ENCODE peak calls at places on chromosomes 7 and 10, in five cellular contexts. S is Panc1, E is fibroblast of lung, N is neural progenitor cell, W is AG04450. K is an unnamed sample.

GRCh38 chr7:19051767-19052375 is 65.6 kb downstream of the TWIST1 start:
- DNase-seq in E (peak; percentile 54), S (peak; percentile 18), N (peak; percentile 57), W (no peak), K (peak; percentile 43)

GRCh38 chr7:130446285-130446684 is 5.5 kb upstream of the CEP41 start:
- DNase-seq in E (no peak), S (no peak), N (no peak), W (no peak), K (no peak)

GRCh38 chr7:112160130-112160770 is 45.9 kb downstream of the DOCK4 start:
- DNase-seq in W (peak; percentile 18), N (peak; percentile 19), E (peak; percentile 48), S (peak; percentile 13), K (peak; percentile 51)

GRCh38 chr7:142908921-142909870 is 23.7 kb upstream of the TRPV6 start:
- DNase-seq in S (no peak), N (peak; percentile 26), W (no peak), E (no peak), K (no peak)

GRCh38 chr7:159015894-159016410 is 128.7 kb downstream of the VIPR2 start:
- DNase-seq in N (no peak), E (no peak), W (no peak), S (no peak), K (no peak)

GRCh38 chr10:131311661-131312260 is at the start of gene TCERG1L:
- DNase-seq in N (peak; percentile 83), E (no peak), S (no peak), W (no peak), K (no peak)

GRCh38 chr10:42991442-42992098 is 85.3 kb upstream of the RET start:
- DNase-seq in S (no peak), W (no peak), E (no peak), N (no peak), K (no peak)

GRCh38 chr10:114044251-114045070 is 795 bp downstream of the ADRB1 start:
- DNase-seq in W (no peak), S (no peak), N (peak; percentile 35), E (no peak), K (no peak)

GRCh38 chr10:132133449-132134291 is 53.1 kb upstream of the DPYSL4 start:
- DNase-seq in S (no peak), E (no peak), W (no peak), N (no peak), K (no peak)

GRCh38 chr7:112150823-112151641 is 55.2 kb downstream of the DOCK4 start:
- DNase-seq in W (no peak), S (no peak), E (no peak), N (no peak), K (no peak)

GRCh38 chr7:136183981-136184380 is 206.8 kb upstream of the MTPN start:
- DNase-seq in S (no peak), E (peak; percentile 12), N (peak; percentile 45), W (no peak), K (no peak)

GRCh38 chr7:33339074-33339805 is 209.9 kb downstream of the BBS9 start:
- DNase-seq in E (peak; percentile 1), N (no peak), W (no peak), S (no peak), K (no peak)

GRCh38 chr7:95901006-95901405 is 128.7 kb downstream of the DYNC1I1 start:
- DNase-seq in S (no peak), W (no peak), N (no peak), E (no peak), K (no peak)

GRCh38 chr7:135771961-135772638 is 23.5 kb upstream of the FAM180A start:
- DNase-seq in S (no peak), N (no peak), W (peak; percentile 37), E (peak; percentile 68), K (peak; percentile 62)

GRCh38 chr10:78953124-78954008 is 115.4 kb upstream of the ZMIZ1 start:
- DNase-seq in E (peak; percentile 60), N (no peak), S (no peak), W (no peak), K (no peak)

GRCh38 chr10:76657337-76658012 is 980.1 kb downstream of the KCNMA1 start:
- DNase-seq in W (no peak), S (no peak), E (no peak), N (no peak), K (no peak)

GRCh38 chr10:50294582-50294981 is 43.3 kb upstream of the ASAH2 start:
- DNase-seq in E (no peak), S (no peak), N (no peak), W (no peak), K (no peak)

GRCh38 chr10:111972109-111972508 is 211.5 kb downstream of the GPAM start:
- DNase-seq in S (no peak), W (no peak), E (no peak), N (no peak), K (no peak)

GRCh38 chr7:36606442-36607205 is 117.7 kb downstream of the AOAH start:
- DNase-seq in W (no peak), N (peak; percentile 39), S (no peak), E (no peak), K (no peak)

GRCh38 chr7:100119701-100120517 is 475 bp downstream of the CNPY4 start:
- DNase-seq in E (peak; percentile 65), N (peak; percentile 86), S (peak; percentile 61), W (no peak), K (peak; percentile 55)

GRCh38 chr10:133159950-133160812 is at the start of gene KNDC1:
- DNase-seq in N (peak; percentile 79), E (peak; percentile 15), S (no peak), W (no peak), K (no peak)

GRCh38 chr10:124733566-124734245 is 10.5 kb downstream of the FAM53B start:
- DNase-seq in E (no peak), N (no peak), S (no peak), W (no peak), K (no peak)

GRCh38 chr10:89082086-89082485 is 91.5 kb downstream of the FAS start:
- DNase-seq in E (no peak), S (no peak), W (no peak), N (no peak), K (no peak)

GRCh38 chr7:6015917-6016652 is 7.0 kb downstream of the AIMP2 start:
- DNase-seq in N (no peak), W (peak; percentile 90), S (peak; percentile 28), E (peak; percentile 99), K (peak; percentile 71)

GRCh38 chr10:49457686-49458085 is 61.8 kb upstream of the DRGX start:
- DNase-seq in N (no peak), W (no peak), E (peak; percentile 49), S (no peak), K (no peak)

GRCh38 chr7:158805937-158806336 is 23.4 kb downstream of the ESYT2 start:
- DNase-seq in S (no peak), E (no peak), N (no peak), W (no peak), K (no peak)

GRCh38 chr10:125064681-125065492 is 95.5 kb downstream of the CTBP2 start:
- DNase-seq in S (no peak), N (no peak), W (no peak), E (no peak), K (no peak)

GRCh38 chr10:132836248-132836831 is 50.4 kb upstream of the NKX6-2 start:
- DNase-seq in N (no peak), E (no peak), S (no peak), W (no peak), K (no peak)

DNA sequence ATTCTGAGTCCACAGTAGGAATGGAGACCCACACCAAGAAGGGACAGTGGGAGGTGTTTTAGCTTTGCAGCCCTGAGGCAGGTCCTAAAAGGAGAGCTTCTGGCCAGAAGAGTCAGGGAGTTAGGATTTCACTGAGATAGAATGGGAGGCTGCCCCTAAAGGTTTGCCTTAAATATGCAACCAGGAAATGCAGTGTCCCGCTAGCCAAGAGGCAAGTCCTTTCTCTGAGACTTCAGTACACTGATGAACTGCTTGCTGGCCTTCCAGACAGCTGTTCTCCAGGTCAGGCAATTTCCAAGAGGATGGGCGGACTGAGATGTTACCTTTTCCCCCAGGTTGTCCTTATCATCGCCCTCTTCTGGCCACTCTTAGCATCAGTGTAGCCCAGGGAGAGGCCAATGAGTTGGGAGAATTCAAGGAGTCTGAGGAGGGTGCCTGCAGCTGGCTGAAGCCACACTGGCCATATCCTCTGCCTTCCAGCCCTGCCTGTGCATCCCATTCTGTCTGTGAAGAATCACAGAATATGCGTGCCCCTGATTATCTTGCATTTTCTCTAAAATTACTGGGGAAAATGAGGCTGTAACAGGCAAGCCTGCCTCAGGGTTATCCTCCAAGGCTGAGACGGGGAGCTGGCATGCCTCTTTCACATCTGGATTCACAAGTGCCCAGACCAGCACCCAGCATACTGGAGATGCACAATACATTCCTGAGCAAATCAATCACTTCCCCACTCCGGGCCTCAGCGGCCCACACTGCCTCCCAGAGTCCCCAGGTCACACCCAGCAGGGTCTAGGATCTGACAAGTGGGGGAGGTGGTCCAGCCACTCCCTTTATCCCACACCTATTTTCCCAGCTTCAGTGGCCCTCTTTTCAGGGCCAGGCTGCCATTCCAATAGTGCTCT is 2.4 kb downstream of the TLL2 start:
- DNase-seq in W (no peak), S (peak; percentile 48), E (peak; percentile 19), N (peak; percentile 79), K (no peak)
- TF ChIP-seq CTCF in W (peak; percentile 59), S (peak; percentile 88), E (peak; percentile 38), N (peak; percentile 72), K (peak; percentile 82)

GRCh38 chr10:71582506-71582905 is 137.1 kb downstream of the C10orf105 start:
- DNase-seq in E (no peak), S (no peak), W (no peak), N (no peak), K (no peak)
- H3K27ac ChIP-seq in E (no peak overlapping the region), S (no peak overlapping the region), W (no peak overlapping the region), N (no peak overlapping the region), K (no peak overlapping the region)

GRCh38 chr7:94049615-94050014 is 45.5 kb upstream of the BET1 start:
- DNase-seq in N (no peak), S (no peak), W (no peak), E (no peak), K (no peak)

GRCh38 chr7:94050046-94050445 is 45.9 kb upstream of the BET1 start:
- DNase-seq in S (no peak), N (no peak), W (no peak), E (no peak), K (no peak)

GRCh38 chr7:94045566-94045965 is 41.4 kb upstream of the BET1 start:
- DNase-seq in E (no peak), N (no peak), S (no peak), W (no peak), K (no peak)

GRCh38 chr7:94044806-94045205 is 40.7 kb upstream of the BET1 start:
- DNase-seq in N (no peak), W (no peak), E (no peak), S (no peak), K (no peak)

GRCh38 chr7:94047965-94048364 is 43.8 kb upstream of the BET1 start:
- DNase-seq in N (no peak), E (no peak), S (no peak), W (no peak), K (no peak)
- TF ChIP-seq CTCF in N (no peak), E (no peak), S (no peak), W (no peak), K (no peak)

GRCh38 chr7:127907110-127907509 is 124.1 kb downstream of the LRRC4 start:
- DNase-seq in S (no peak), E (no peak), N (no peak), W (no peak), K (no peak)
- H3K27ac ChIP-seq in S (no peak overlapping the region), E (no peak overlapping the region), N (no peak overlapping the region), W (no peak overlapping the region), K (no peak overlapping the region)

DNA sequence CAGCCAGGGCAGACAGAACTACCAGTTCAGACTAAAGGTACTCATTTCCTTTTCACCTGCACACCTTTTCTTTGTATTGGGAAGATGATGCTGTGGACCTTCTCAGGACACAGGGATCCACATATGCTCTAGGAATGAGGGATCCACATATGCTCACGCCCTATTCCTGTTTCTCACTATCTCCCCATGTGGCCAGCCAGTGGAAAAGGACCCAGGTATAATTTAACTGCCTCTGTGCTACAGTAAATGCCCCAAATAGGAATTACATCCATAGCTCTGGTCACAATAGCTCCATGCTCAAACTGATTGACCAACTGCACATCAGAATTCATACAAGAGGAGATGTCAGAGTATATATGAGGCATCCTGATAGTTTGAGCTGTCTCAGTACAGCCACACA is 43.8 kb downstream of the CTTNBP2 start:
- DNase-seq in W (no peak), S (no peak), N (no peak), E (no peak), K (no peak)
- TF ChIP-seq CTCF in W (no peak), S (no peak), N (no peak), E (no peak), K (peak; percentile 15)